ENCODE peak calls at places on chromosomes 1 and 21, in five cellular contexts. E is IMR-90, N is right atrium auricular region, Y is mesothelial cell of epicardium, W is HFFc6. M is an unnamed sample.
A peak's percentile ranks its signal among the peaks of the same experiment; 100 is the strongest.

GRCh38 chr1:232643227-232643626 is 13.3 kb upstream of the SIPA1L2 start:
- DNase-seq in W (no peak), Y (no peak), N (no peak), E (peak; percentile 9), M (no peak)

GRCh38 chr1:244316407-244316806 is 135.3 kb downstream of the ADSS2 start:
- DNase-seq in E (peak; percentile 69), Y (no peak), N (no peak), W (peak; percentile 54), M (peak; percentile 27)

GRCh38 chr1:43858324-43858723 is 75.3 kb upstream of the ARTN start:
- DNase-seq in E (peak; percentile 99), Y (peak; percentile 62), W (peak; percentile 98), N (no peak), M (peak; percentile 92)

GRCh38 chr1:152160553-152160952 is 1.5 kb upstream of the RPTN start:
- DNase-seq in N (no peak), E (no peak), W (no peak), Y (no peak), M (no peak)

GRCh38 chr21:45811136-45811535 is 167.6 kb downstream of the PCBP3 start:
- DNase-seq in E (no peak), Y (peak; percentile 13), N (no peak), W (no peak), M (peak; percentile 34)

GRCh38 chr1:43144228-43144627 is 27.9 kb downstream of the EBNA1BP2 start:
- DNase-seq in Y (no peak), W (no peak), E (peak; percentile 69), N (no peak), M (no peak)

GRCh38 chr1:162755306-162755705 is 35.2 kb upstream of the HSD17B7 start:
- DNase-seq in N (no peak), E (no peak), W (peak; percentile 31), Y (no peak), M (no peak)

GRCh38 chr1:12436817-12437599 is 181.0 kb downstream of the DHRS3 start:
- DNase-seq in Y (no peak), E (peak; percentile 84), W (peak; percentile 84), N (no peak), M (no peak)

GRCh38 chr1:61873581-61873980 is 131.3 kb downstream of the PATJ start:
- DNase-seq in E (no peak), Y (no peak), N (no peak), W (no peak), M (no peak)

GRCh38 chr1:217981430-217981829 is 303.7 kb upstream of the RRP15 start:
- DNase-seq in N (no peak), Y (no peak), E (no peak), W (no peak), M (no peak)

GRCh38 chr1:237814319-237814924 is 76.3 kb downstream of the ZP4 start:
- DNase-seq in W (no peak), N (no peak), Y (no peak), E (peak; percentile 14), M (no peak)

GRCh38 chr1:30940541-30940940 is 32.0 kb upstream of the SDC3 start:
- DNase-seq in Y (no peak), E (no peak), W (no peak), N (no peak), M (no peak)
- TF ChIP-seq CTCF in Y (no peak), E (no peak), W (no peak), N (no peak), M (no peak)

GRCh38 chr21:40714516-40714915 is 132.4 kb downstream of the DSCAM start:
- DNase-seq in N (no peak), E (no peak), Y (no peak), W (peak; percentile 44), M (no peak)

GRCh38 chr21:40717008-40717407 is 129.9 kb downstream of the DSCAM start:
- DNase-seq in W (no peak), N (no peak), Y (no peak), E (no peak), M (no peak)

GRCh38 chr21:40719615-40720014 is 127.3 kb downstream of the DSCAM start:
- DNase-seq in N (no peak), Y (no peak), W (no peak), E (no peak), M (no peak)
- TF ChIP-seq CTCF in N (no peak), Y (no peak), W (no peak), E (no peak), M (no peak)

GRCh38 chr1:62926681-62927252 is 142.8 kb downstream of the ATG4C start:
- DNase-seq in Y (no peak), E (no peak), N (no peak), W (no peak), M (no peak)
- TF ChIP-seq CTCF in Y (no peak), E (peak; percentile 9), N (no peak), W (peak; percentile 47), M (peak; percentile 19)

GRCh38 chr1:15388201-15388880 is 21.3 kb upstream of the EFHD2 start:
- DNase-seq in E (no peak), N (no peak), W (no peak), Y (no peak), M (no peak)

GRCh38 chr1:15394261-15394543 is 15.5 kb upstream of the EFHD2 start:
- DNase-seq in Y (no peak), E (no peak), N (no peak), W (no peak), M (no peak)

GRCh38 chr1:15386128-15386824 is 23.4 kb upstream of the EFHD2 start:
- DNase-seq in E (no peak), N (no peak), Y (no peak), W (no peak), M (no peak)

GRCh38 chr1:15393475-15394260 is 16.0 kb upstream of the EFHD2 start:
- DNase-seq in N (no peak), Y (no peak), E (no peak), W (no peak), M (no peak)

GRCh38 chr1:15390667-15391066 is 19.0 kb upstream of the EFHD2 start:
- DNase-seq in Y (no peak), E (no peak), W (no peak), N (no peak), M (no peak)
- TF ChIP-seq CTCF in Y (no peak), E (no peak), W (no peak), N (no peak), M (no peak)

DNA sequence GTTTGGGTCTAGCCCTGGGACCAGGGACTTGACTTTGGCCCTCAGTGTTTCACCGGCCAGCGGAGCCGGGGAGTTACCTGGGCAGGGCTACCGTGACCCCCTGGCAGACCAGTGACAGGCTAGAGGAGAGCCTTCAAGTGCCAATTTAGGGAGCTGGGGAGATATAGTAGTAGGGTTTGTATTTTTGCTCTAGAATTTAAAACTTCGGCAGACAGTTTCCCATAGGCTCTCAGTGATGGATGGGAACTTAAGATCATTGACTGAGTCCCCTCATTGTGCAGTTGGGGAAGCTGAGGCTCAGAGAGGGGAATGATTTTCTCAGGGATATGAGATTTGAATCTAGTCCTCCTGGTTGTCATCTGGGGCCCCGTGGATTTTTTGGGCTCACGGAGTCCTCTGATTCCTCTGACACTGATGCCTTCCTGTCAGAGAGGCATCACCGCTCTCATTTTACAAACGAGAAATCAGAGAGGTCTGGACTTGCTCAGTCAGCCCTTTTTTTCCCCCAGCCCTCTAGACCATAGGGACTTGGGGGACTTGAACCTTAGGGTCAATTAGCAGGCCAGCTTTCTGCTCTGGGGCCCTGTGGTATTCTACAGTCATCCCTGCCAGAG is 58.3 kb upstream of the ACOT11 start:
- DNase-seq in N (no peak), E (no peak), W (no peak), Y (no peak), M (no peak)
- TF ChIP-seq CTCF in N (no peak), E (no peak), W (peak; percentile 53), Y (peak; percentile 27), M (no peak)

GRCh38 chr1:39174400-39175081 is 30.0 kb upstream of the MACF1 start:
- DNase-seq in N (no peak), E (no peak), Y (no peak), W (no peak), M (no peak)

GRCh38 chr1:39177641-39178040 is 26.9 kb upstream of the MACF1 start:
- DNase-seq in E (no peak), Y (no peak), W (no peak), N (no peak), M (no peak)

GRCh38 chr1:39170731-39171375 is 33.6 kb upstream of the MACF1 start:
- DNase-seq in Y (no peak), E (peak; percentile 51), W (no peak), N (no peak), M (no peak)

GRCh38 chr1:39173995-39174380 is 30.5 kb upstream of the MACF1 start:
- DNase-seq in N (no peak), E (no peak), Y (no peak), W (no peak), M (no peak)

DNA sequence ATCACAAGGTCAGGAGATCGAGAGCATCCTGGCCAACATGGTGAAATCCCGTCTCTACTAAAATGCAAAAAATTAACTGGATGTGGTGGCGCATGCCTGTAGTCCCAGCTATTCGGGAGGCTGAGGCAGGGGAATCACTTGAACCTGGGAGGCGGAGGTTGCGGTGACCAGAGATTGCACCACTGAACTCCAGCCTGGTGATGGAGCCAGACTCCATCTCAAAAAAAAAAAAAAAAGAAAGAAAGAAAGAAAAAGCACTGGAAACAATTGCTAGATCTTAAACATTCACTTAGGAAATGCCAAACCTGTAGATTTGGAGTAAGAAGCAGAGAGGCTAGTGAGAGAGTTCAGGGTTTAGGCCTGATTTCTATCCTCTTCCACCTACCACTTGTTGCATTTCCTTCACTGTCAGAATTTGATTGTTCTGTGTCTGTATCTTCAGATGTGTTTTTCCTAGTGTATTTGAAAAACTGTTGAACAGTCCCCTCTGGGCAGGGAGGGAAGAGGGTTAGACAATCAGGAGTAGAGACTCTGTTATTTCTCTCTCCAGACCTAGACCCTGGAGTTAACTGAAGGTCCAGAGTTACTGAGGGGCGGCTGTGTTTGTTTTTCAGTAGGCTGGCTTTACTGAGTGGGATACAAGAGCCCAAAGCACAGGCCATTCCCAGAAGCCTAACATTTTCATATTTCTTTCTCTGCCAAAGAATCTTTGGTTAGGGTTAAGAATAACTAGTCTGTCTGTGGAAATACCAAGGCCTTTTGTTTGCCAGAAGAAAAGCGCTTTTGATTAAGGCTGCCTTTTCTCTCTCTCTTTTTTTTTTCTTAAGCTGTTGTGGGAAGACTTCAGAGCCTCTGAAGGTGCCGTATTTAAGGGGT is 31.1 kb upstream of the MACF1 start:
- DNase-seq in W (no peak), N (no peak), E (no peak), Y (no peak), M (no peak)
- TF ChIP-seq CTCF in W (peak; percentile 43), N (no peak), E (peak; percentile 24), Y (no peak), M (peak; percentile 38)

GRCh38 chr1:64676386-64676785 is 68.5 kb upstream of the RAVER2 start:
- DNase-seq in Y (no peak), E (no peak), W (no peak), N (no peak), M (no peak)

GRCh38 chr1:64679177-64679576 is 65.7 kb upstream of the RAVER2 start:
- DNase-seq in Y (no peak), N (no peak), E (no peak), W (no peak), M (no peak)

GRCh38 chr1:64680601-64681000 is 64.3 kb upstream of the RAVER2 start:
- DNase-seq in N (no peak), E (no peak), Y (no peak), W (no peak), M (no peak)

GRCh38 chr1:64675718-64676345 is 69.0 kb upstream of the RAVER2 start:
- DNase-seq in N (no peak), W (no peak), Y (no peak), E (peak; percentile 37), M (no peak)

GRCh38 chr1:64677471-64677870 is 67.4 kb upstream of the RAVER2 start:
- DNase-seq in Y (no peak), E (no peak), N (no peak), W (no peak), M (no peak)
- TF ChIP-seq CTCF in Y (no peak), E (no peak), N (no peak), W (no peak), M (no peak)

M was measured in osteocyte.